ENCODE peak calls at places on chromosomes 11 and 22, in eight cellular contexts. L, Q, Y, V, U, T, F and D are unnamed samples.

GRCh38 chr11:96459751-96460150 is 69.9 kb downstream of the JRKL start:
- DNase-seq in Y (no peak), U (no peak), V (no peak), F (no peak), T (no peak), L (no peak), Q (no peak), D (no peak)

GRCh38 chr11:114876231-114876630 is 197.9 kb downstream of the NXPE2 start:
- DNase-seq in F (no peak), Q (no peak), Y (no peak), V (no peak), U (no peak), T (no peak), L (no peak), D (no peak)

GRCh38 chr22:30208631-30209603 is 37.6 kb downstream of the LIF start:
- DNase-seq in Q (no peak), V (no peak), U (peak), T (peak), F (peak), L (no peak), Y (peak), D (peak)

GRCh38 chr22:47034905-47035419 is 272.5 kb downstream of the TBC1D22A start:
- DNase-seq in V (peak), U (peak), T (no peak), Y (no peak), F (no peak), Q (no peak), L (no peak), D (no peak)

GRCh38 chr22:35986085-35986484 is 42.5 kb downstream of the RBFOX2 start:
- DNase-seq in U (no peak), F (peak), V (no peak), Q (no peak), T (no peak), Y (peak), L (no peak), D (peak)

GRCh38 chr11:46491661-46492331 is 100.2 kb upstream of the CHRM4 start:
- DNase-seq in L (no peak), U (no peak), Q (no peak), V (no peak), T (no peak), F (peak), Y (no peak), D (no peak)

GRCh38 chr22:18152519-18152918 is 2.5 kb downstream of the USP18 start:
- DNase-seq in V (no peak), U (no peak), Q (no peak), F (no peak), L (peak), Y (no peak), T (no peak), D (no peak)

GRCh38 chr11:72676874-72677341 is 2.7 kb upstream of the PDE2A start:
- DNase-seq in V (peak), L (peak), T (peak), Q (peak), F (peak), Y (peak), U (peak), D (peak)

GRCh38 chr11:93524868-93525267 is 18.3 kb downstream of the SMCO4 start:
- DNase-seq in T (no peak), L (no peak), Y (no peak), V (no peak), Q (no peak), F (no peak), U (no peak), D (no peak)

GRCh38 chr11:68827733-68828132 is 14.0 kb downstream of the CPT1A start:
- DNase-seq in Q (no peak), U (no peak), V (no peak), L (no peak), T (no peak), F (no peak), Y (no peak), D (no peak)

GRCh38 chr11:73200256-73200655 is 17.8 kb upstream of the P2RY2 start:
- DNase-seq in F (no peak), U (no peak), V (peak), Q (peak), L (no peak), Y (no peak), T (no peak), D (no peak)

GRCh38 chr11:986270-986951 is 50.1 kb downstream of the MUC6 start:
- DNase-seq in V (peak), F (no peak), Q (peak), U (no peak), Y (no peak), L (no peak), T (no peak), D (no peak)

GRCh38 chr11:115480611-115481010 is 23.6 kb downstream of the CADM1 start:
- DNase-seq in U (no peak), V (no peak), L (no peak), T (no peak), Q (no peak), F (no peak), Y (no peak), D (no peak)

GRCh38 chr11:18578975-18579598 is 9.4 kb downstream of the UEVLD start:
- DNase-seq in F (no peak), Q (no peak), V (no peak), T (peak), L (no peak), U (no peak), Y (no peak), D (no peak)

GRCh38 chr11:63569570-63569969 is 6.4 kb upstream of the PLAAT2 start:
- DNase-seq in L (no peak), F (no peak), Y (no peak), Q (no peak), V (no peak), U (no peak), T (no peak), D (no peak)

GRCh38 chr11:1531961-1532586 is 40.0 kb downstream of the DUSP8 start:
- DNase-seq in Y (no peak), L (no peak), F (peak), V (no peak), T (no peak), Q (peak), U (no peak), D (peak)

GRCh38 chr11:61853698-61854169 is 25.6 kb downstream of the FADS2 start:
- DNase-seq in U (no peak), Y (no peak), F (no peak), T (no peak), Q (no peak), V (no peak), L (no peak), D (no peak)

GRCh38 chr11:45457649-45458048 is 171.5 kb upstream of the SYT13 start:
- DNase-seq in T (no peak), U (no peak), V (no peak), L (no peak), Y (peak), F (peak), Q (peak), D (peak)

GRCh38 chr11:19988598-19988997 is 171.7 kb downstream of the DBX1 start:
- DNase-seq in U (no peak), F (peak), Q (peak), T (peak), Y (peak), L (no peak), V (peak), D (peak)

GRCh38 chr11:10793470-10794255 is 15.1 kb downstream of the EIF4G2 start:
- DNase-seq in T (no peak), U (no peak), Q (no peak), F (no peak), Y (no peak), V (no peak), L (no peak), D (no peak)

GRCh38 chr22:38443675-38444521 is 11.1 kb downstream of the KCNJ4 start:
- DNase-seq in Q (no peak), T (no peak), F (no peak), L (no peak), U (no peak), Y (no peak), V (no peak), D (no peak)

GRCh38 chr11:115764172-115764571 is 260.0 kb upstream of the CADM1 start:
- DNase-seq in F (no peak), Y (no peak), V (no peak), L (no peak), Q (no peak), U (no peak), T (no peak), D (no peak)

GRCh38 chr11:24748261-24748660 is 251.4 kb downstream of the LUZP2 start:
- DNase-seq in L (no peak), F (no peak), T (no peak), U (no peak), Y (no peak), Q (no peak), V (no peak), D (no peak)

GRCh38 chr11:68166969-68167368 is 45.8 kb upstream of the CHKA start:
- DNase-seq in L (no peak), U (no peak), F (no peak), Q (no peak), Y (no peak), V (no peak), T (no peak), D (no peak)

GRCh38 chr11:2415601-2416380 is 15.2 kb downstream of the TSSC4 start:
- DNase-seq in T (no peak), Y (no peak), V (no peak), Q (no peak), F (no peak), L (no peak), U (no peak), D (no peak)

GRCh38 chr22:39960791-39961746 is 872 bp downstream of the TMA7B start:
- DNase-seq in V (no peak), Q (peak), L (peak), U (no peak), T (peak), F (peak), Y (peak), D (peak)

GRCh38 chr11:70477607-70478006 is 79.3 kb downstream of the CTTN start:
- DNase-seq in F (no peak), V (peak), Y (no peak), L (no peak), T (no peak), U (no peak), Q (no peak), D (no peak)

GRCh38 chr11:133947298-133947905 is 9.4 kb downstream of the IGSF9B start:
- DNase-seq in F (peak), L (peak), Y (peak), U (no peak), Q (peak), T (no peak), V (no peak), D (peak)

GRCh38 chr11:10674991-10675440 is 18.5 kb downstream of the IRAG1 start:
- DNase-seq in F (peak), V (no peak), L (no peak), U (no peak), Y (no peak), Q (no peak), T (no peak), D (no peak)

GRCh38 chr22:28282346-28282745 is 363.3 kb upstream of the PITPNB start:
- DNase-seq in Y (peak), V (no peak), L (no peak), U (no peak), F (peak), T (no peak), Q (no peak), D (peak)

GRCh38 chr22:20857247-20857643 is 1.4 kb downstream of the PI4KA start:
- DNase-seq in Y (no peak), V (no peak), L (no peak), U (no peak), Q (no peak), T (no peak), F (no peak), D (no peak)
- H3K4me3 ChIP-seq in Y (no peak), V (peak), L (peak), U (peak), Q (no peak), T (no peak), F (peak), D (peak)

GRCh38 chr22:24191381-24191841 is 10.1 kb downstream of the SUSD2 start:
- DNase-seq in T (no peak), F (no peak), Q (no peak), Y (no peak), L (no peak), V (no peak), U (peak), D (no peak)
- TF ChIP-seq CTCF in T (no peak), F (no peak), Q (no peak), Y (peak), L (no peak), V (no peak), U (no peak), D (no peak)

GRCh38 chr11:42901084-42901483 is 410.7 kb upstream of the API5 start:
- DNase-seq in T (no peak), U (no peak), Y (no peak), L (no peak), Q (no peak), V (no peak), F (no peak), D (no peak)

DNA sequence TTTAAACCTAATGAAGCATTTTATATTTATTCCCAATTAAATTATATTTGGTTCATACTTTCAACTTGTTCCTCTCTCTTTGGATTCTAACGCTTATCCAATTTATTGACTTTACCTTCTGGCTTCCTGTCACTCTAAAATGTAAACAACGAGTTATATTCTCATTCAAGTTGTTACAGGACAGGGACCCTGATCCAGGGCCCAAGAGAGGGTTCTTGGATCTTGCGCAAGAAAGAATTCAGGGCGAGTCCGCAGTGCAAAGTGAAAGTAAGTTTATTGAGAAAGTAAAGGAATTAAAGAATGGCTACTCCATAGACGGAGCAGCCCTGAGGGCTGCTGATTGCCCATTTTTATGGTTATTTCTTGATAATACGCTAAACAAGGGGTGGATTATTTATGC is 405.6 kb upstream of the API5 start:
- DNase-seq in L (no peak), U (no peak), Y (no peak), T (no peak), V (no peak), Q (no peak), F (no peak), D (no peak)
- H3K4me3 ChIP-seq in L (no peak), U (no peak), Y (no peak), T (no peak), V (no peak), Q (no peak), F (no peak), D (no peak)

GRCh38 chr22:20549232-20549841 is 41.9 kb downstream of the MED15 start:
- DNase-seq in T (no peak), U (peak), V (peak), Y (peak), Q (no peak), L (peak), F (no peak), D (peak)
- TF ChIP-seq CTCF in T (no peak), U (no peak), V (no peak), Y (no peak), Q (no peak), L (no peak), F (no peak), D (no peak)

DNA sequence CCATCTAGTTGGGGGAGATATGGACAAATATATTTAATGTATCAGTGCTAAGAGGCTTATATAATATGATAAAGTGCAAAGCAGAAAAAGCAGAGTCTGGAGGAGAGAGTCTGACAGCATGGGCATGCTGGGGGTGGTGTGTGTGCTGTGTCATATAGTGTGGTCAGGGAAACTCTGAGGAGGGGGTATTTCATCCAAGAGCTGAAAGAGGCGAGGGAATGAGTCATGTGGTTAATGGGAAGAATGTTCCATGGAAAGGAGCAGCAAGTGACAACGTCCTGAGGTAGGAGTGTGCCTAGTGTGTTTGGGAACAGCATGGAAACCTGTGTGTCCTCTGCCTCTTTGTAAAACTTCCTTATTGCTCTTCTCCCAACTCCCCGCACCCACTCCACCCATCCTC is 38.0 kb downstream of the EIF3F start:
- DNase-seq in V (no peak), Y (no peak), T (no peak), U (no peak), Q (no peak), F (no peak), L (no peak), D (no peak)
- H3K4me3 ChIP-seq in V (no peak), Y (no peak), T (no peak), U (no peak), Q (no peak), F (no peak), L (no peak), D (no peak)

GRCh38 chr11:22331771-22332170 is 6.4 kb upstream of the SLC17A6 start:
- DNase-seq in F (no peak), Y (no peak), L (no peak), T (no peak), U (no peak), Q (peak), V (no peak), D (no peak)
- TF ChIP-seq CTCF in F (no peak), Y (no peak), L (no peak), T (no peak), U (no peak), Q (no peak), V (no peak), D (peak)

DNA sequence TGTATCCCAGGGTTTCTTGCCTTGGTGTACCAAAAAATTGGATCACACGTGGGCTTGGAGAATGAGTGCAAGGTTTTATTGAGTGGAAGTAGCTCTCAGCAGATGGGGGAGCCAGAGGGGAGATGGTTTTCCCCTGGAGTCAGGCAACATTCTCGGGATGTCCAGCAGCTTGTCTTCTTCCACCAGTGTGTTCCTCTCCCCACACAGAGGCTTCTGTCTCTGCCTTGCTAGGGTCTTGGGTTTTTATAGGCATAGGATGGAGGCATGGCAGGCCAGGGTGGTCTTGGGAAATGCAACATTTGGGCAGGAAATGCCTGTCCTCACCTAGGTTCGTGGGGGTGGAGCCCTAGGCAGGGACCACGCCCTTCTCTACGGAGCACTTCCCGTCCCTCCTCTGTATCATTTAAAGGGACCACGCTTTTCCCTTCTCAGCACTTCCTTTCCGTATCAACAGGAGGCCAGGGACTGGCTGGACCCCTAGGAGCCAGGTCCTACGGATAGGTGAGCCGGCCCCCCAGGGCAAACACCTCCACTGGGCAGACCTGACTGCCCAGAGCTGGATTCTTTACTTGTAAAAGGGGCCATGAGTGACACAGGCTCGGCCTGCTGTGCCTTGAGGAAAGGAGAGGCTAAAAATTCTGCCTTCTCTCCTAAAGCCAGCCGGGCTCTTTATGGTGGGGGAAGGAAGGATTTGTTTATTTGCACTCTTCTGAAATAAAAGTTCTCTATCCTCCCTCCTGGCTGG is 55.3 kb upstream of the CCDC188 start:
- DNase-seq in T (peak), Q (peak), V (peak), F (peak), Y (peak), U (peak), L (peak), D (peak)
- H3K4me3 ChIP-seq in T (peak), Q (peak), V (peak), F (peak), Y (peak), U (peak), L (peak), D (peak)

DNA sequence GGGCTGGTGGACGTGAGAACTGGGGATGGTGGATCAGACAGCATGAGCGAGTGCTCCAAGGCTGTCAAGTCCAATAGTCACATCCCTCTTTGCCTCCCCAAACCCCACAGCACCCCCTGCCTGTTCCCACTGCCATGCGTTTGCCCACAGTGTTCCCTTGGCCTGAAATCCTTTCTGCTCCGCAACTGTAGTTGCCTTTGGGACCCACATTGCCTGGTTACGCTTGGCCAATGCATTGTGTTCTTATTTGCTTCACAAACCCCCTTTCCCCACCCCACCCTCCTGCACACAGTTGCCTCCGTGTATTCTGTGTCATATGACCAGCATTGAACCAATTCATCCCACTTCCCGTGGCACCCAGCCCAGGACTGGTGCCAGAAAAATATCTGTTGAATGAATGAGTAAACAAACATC is 2.1 kb upstream of the KIAA0930 start:
- DNase-seq in T (peak), U (peak), Y (peak), Q (peak), F (no peak), L (no peak), V (peak), D (peak)
- TF ChIP-seq CTCF in T (no peak), U (no peak), Y (peak), Q (peak), F (no peak), L (no peak), V (peak), D (peak)